ENCODE peak calls at places on chromosomes 12 and 14, in six cellular contexts. J is stimulated activated CD4-positive, alpha-beta T cell treated with anti-CD3 and anti-CD28 coated beads, Interleukin-15, amount 100 ng/mL, for 1 hour; C is suprapubic skin; U is naive thymus-derived CD4-positive, alpha-beta T cell; N is activated CD4-positive, alpha-beta T cell treated with anti-CD3 and anti-CD28 coated beads, Interleukin-2, amount 50 U/mL, for 24 hours; Z is right lobe of liver. K is an unnamed sample.

GRCh38 chr14:69328765-69329164 is 68.8 kb downstream of the GALNT16 start:
- DNase-seq in J (no peak), C (no peak), U (no peak), N (no peak), Z (peak; percentile 2), K (no peak)

GRCh38 chr14:54637270-54637669 is 70.3 kb downstream of the SAMD4A start:
- DNase-seq in J (no peak), C (no peak), U (no peak), N (no peak), Z (no peak), K (no peak)

GRCh38 chr12:132161046-132161781 is 17.0 kb downstream of the NOC4L start:
- DNase-seq in J (no peak), C (no peak), U (no peak), N (no peak), Z (peak; percentile 45), K (peak; percentile 29)

GRCh38 chr12:90621927-90622326 is 333.0 kb downstream of the CCER1 start:
- DNase-seq in J (no peak), C (no peak), U (no peak), N (no peak), Z (no peak), K (no peak)

GRCh38 chr14:91280129-91280528 is 35.6 kb upstream of the GPR68 start:
- DNase-seq in J (no peak), C (no peak), U (no peak), N (no peak), Z (no peak), K (no peak)

GRCh38 chr14:69059658-69060648 is 80.9 kb upstream of the ACTN1 start:
- DNase-seq in J (no peak), C (no peak), U (no peak), N (no peak), Z (no peak), K (no peak)

GRCh38 chr12:1498199-1498740 is 96.1 kb downstream of the FBXL14 start:
- DNase-seq in J (no peak), C (no peak), U (no peak), N (no peak), Z (no peak), K (no peak)

GRCh38 chr12:131084341-131085011 is 130.8 kb downstream of the ADGRD1 start:
- DNase-seq in J (no peak), C (peak; percentile 49), U (no peak), N (no peak), Z (peak; percentile 37), K (no peak)

GRCh38 chr12:93868771-93869170 is 191.6 kb downstream of the CRADD start:
- DNase-seq in J (no peak), C (no peak), U (no peak), N (no peak), Z (no peak), K (no peak)

GRCh38 chr12:50283924-50284236 is 560 bp upstream of the LIMA1 start:
- DNase-seq in J (no peak), C (no peak), U (no peak), N (no peak), Z (no peak), K (no peak)